ENCODE peak calls at places on chromosomes 12 and 14, in four cellular contexts. One of them, this sample, is unnamed.

GRCh38 chr14:20455355-20456300 is 602 bp downstream of the APEX1 start:
- DNase-seq in stimulated activated CD8-positive, alpha-beta memory T cell treated with anti-CD3 and anti-CD28 coated beads, Interleukin-7, amount 100 ng/mL, for 1 hour: no peak
- DNase-seq in HEK293T: peak; percentile 49
- DNase-seq in cardiac muscle cell: peak; percentile 82
- DNase-seq in this sample: peak; percentile 67

GRCh38 chr12:52721838-52722470 is 18.6 kb upstream of the KRT77 start:
- DNase-seq in stimulated activated CD8-positive, alpha-beta memory T cell treated with anti-CD3 and anti-CD28 coated beads, Interleukin-7, amount 100 ng/mL, for 1 hour: no peak
- DNase-seq in HEK293T: no peak
- DNase-seq in cardiac muscle cell: no peak
- DNase-seq in this sample: no peak

GRCh38 chr12:2860170-2860569 is 3.3 kb upstream of the TEX52 start:
- DNase-seq in stimulated activated CD8-positive, alpha-beta memory T cell treated with anti-CD3 and anti-CD28 coated beads, Interleukin-7, amount 100 ng/mL, for 1 hour: no peak
- DNase-seq in HEK293T: no peak
- DNase-seq in cardiac muscle cell: no peak
- DNase-seq in this sample: no peak

GRCh38 chr14:89317051-89317691 is 99.9 kb downstream of the FOXN3 start:
- DNase-seq in stimulated activated CD8-positive, alpha-beta memory T cell treated with anti-CD3 and anti-CD28 coated beads, Interleukin-7, amount 100 ng/mL, for 1 hour: no peak
- DNase-seq in HEK293T: no peak
- DNase-seq in cardiac muscle cell: no peak
- DNase-seq in this sample: no peak

GRCh38 chr14:90785474-90785873 is 30.8 kb downstream of the TTC7B start:
- DNase-seq in stimulated activated CD8-positive, alpha-beta memory T cell treated with anti-CD3 and anti-CD28 coated beads, Interleukin-7, amount 100 ng/mL, for 1 hour: no peak
- DNase-seq in HEK293T: peak; percentile 28
- DNase-seq in cardiac muscle cell: no peak
- DNase-seq in this sample: no peak

GRCh38 chr14:104331871-104332605 is 193.7 kb downstream of the KIF26A start:
- DNase-seq in stimulated activated CD8-positive, alpha-beta memory T cell treated with anti-CD3 and anti-CD28 coated beads, Interleukin-7, amount 100 ng/mL, for 1 hour: no peak
- DNase-seq in HEK293T: no peak
- DNase-seq in cardiac muscle cell: no peak
- DNase-seq in this sample: no peak

GRCh38 chr14:90721619-90722305 is 94.5 kb downstream of the TTC7B start:
- DNase-seq in stimulated activated CD8-positive, alpha-beta memory T cell treated with anti-CD3 and anti-CD28 coated beads, Interleukin-7, amount 100 ng/mL, for 1 hour: no peak
- DNase-seq in HEK293T: no peak
- DNase-seq in cardiac muscle cell: no peak
- DNase-seq in this sample: no peak

GRCh38 chr14:99628832-99629618 is 15.9 kb upstream of the HHIPL1 start:
- DNase-seq in stimulated activated CD8-positive, alpha-beta memory T cell treated with anti-CD3 and anti-CD28 coated beads, Interleukin-7, amount 100 ng/mL, for 1 hour: peak; percentile 27
- DNase-seq in HEK293T: peak; percentile 91
- DNase-seq in cardiac muscle cell: peak; percentile 83
- DNase-seq in this sample: peak; percentile 66

GRCh38 chr12:3090238-3091029 is 13.3 kb downstream of the TSPAN9 start:
- DNase-seq in stimulated activated CD8-positive, alpha-beta memory T cell treated with anti-CD3 and anti-CD28 coated beads, Interleukin-7, amount 100 ng/mL, for 1 hour: no peak
- DNase-seq in HEK293T: no peak
- DNase-seq in cardiac muscle cell: no peak
- DNase-seq in this sample: no peak

GRCh38 chr12:57845478-57846284 is 848 bp downstream of the CTDSP2 start:
- DNase-seq in stimulated activated CD8-positive, alpha-beta memory T cell treated with anti-CD3 and anti-CD28 coated beads, Interleukin-7, amount 100 ng/mL, for 1 hour: no peak
- DNase-seq in HEK293T: peak; percentile 53
- DNase-seq in cardiac muscle cell: peak; percentile 88
- DNase-seq in this sample: no peak

GRCh38 chr12:56979628-56980027 is 22.2 kb upstream of the RDH16 start:
- DNase-seq in stimulated activated CD8-positive, alpha-beta memory T cell treated with anti-CD3 and anti-CD28 coated beads, Interleukin-7, amount 100 ng/mL, for 1 hour: no peak
- DNase-seq in HEK293T: no peak
- DNase-seq in cardiac muscle cell: no peak
- DNase-seq in this sample: no peak

GRCh38 chr12:115450017-115450416 is 766.0 kb upstream of the TBX3 start:
- DNase-seq in stimulated activated CD8-positive, alpha-beta memory T cell treated with anti-CD3 and anti-CD28 coated beads, Interleukin-7, amount 100 ng/mL, for 1 hour: no peak
- DNase-seq in HEK293T: no peak
- DNase-seq in cardiac muscle cell: no peak
- DNase-seq in this sample: no peak

GRCh38 chr12:92551853-92552397 is 150.9 kb upstream of the PLEKHG7 start:
- DNase-seq in stimulated activated CD8-positive, alpha-beta memory T cell treated with anti-CD3 and anti-CD28 coated beads, Interleukin-7, amount 100 ng/mL, for 1 hour: no peak
- DNase-seq in HEK293T: no peak
- DNase-seq in cardiac muscle cell: peak; percentile 13
- DNase-seq in this sample: no peak

GRCh38 chr14:34018564-34019244 is 67.8 kb upstream of the EGLN3 start:
- DNase-seq in stimulated activated CD8-positive, alpha-beta memory T cell treated with anti-CD3 and anti-CD28 coated beads, Interleukin-7, amount 100 ng/mL, for 1 hour: no peak
- DNase-seq in HEK293T: no peak
- DNase-seq in cardiac muscle cell: no peak
- DNase-seq in this sample: no peak

GRCh38 chr12:105369014-105369413 is 38.5 kb downstream of the C12orf75 start:
- DNase-seq in stimulated activated CD8-positive, alpha-beta memory T cell treated with anti-CD3 and anti-CD28 coated beads, Interleukin-7, amount 100 ng/mL, for 1 hour: no peak
- DNase-seq in HEK293T: no peak
- DNase-seq in cardiac muscle cell: no peak
- DNase-seq in this sample: peak; percentile 62

GRCh38 chr14:66530526-66530925 is 22.6 kb downstream of the GPHN start:
- DNase-seq in stimulated activated CD8-positive, alpha-beta memory T cell treated with anti-CD3 and anti-CD28 coated beads, Interleukin-7, amount 100 ng/mL, for 1 hour: no peak
- DNase-seq in HEK293T: no peak
- DNase-seq in cardiac muscle cell: no peak
- DNase-seq in this sample: no peak

GRCh38 chr12:9615420-9616135 is 7.9 kb upstream of the KLRB1 start:
- DNase-seq in stimulated activated CD8-positive, alpha-beta memory T cell treated with anti-CD3 and anti-CD28 coated beads, Interleukin-7, amount 100 ng/mL, for 1 hour: no peak
- DNase-seq in HEK293T: no peak
- DNase-seq in cardiac muscle cell: no peak
- DNase-seq in this sample: no peak

GRCh38 chr12:106759526-106760183 is 14.8 kb upstream of the RIC8B start:
- DNase-seq in stimulated activated CD8-positive, alpha-beta memory T cell treated with anti-CD3 and anti-CD28 coated beads, Interleukin-7, amount 100 ng/mL, for 1 hour: no peak
- DNase-seq in HEK293T: no peak
- DNase-seq in cardiac muscle cell: no peak
- DNase-seq in this sample: no peak

GRCh38 chr14:67971627-67972625 is 152.3 kb downstream of the RAD51B start:
- DNase-seq in stimulated activated CD8-positive, alpha-beta memory T cell treated with anti-CD3 and anti-CD28 coated beads, Interleukin-7, amount 100 ng/mL, for 1 hour: no peak
- DNase-seq in HEK293T: no peak
- DNase-seq in cardiac muscle cell: no peak
- DNase-seq in this sample: peak; percentile 46

GRCh38 chr12:79252358-79253075 is 387.9 kb downstream of the SYT1 start:
- DNase-seq in stimulated activated CD8-positive, alpha-beta memory T cell treated with anti-CD3 and anti-CD28 coated beads, Interleukin-7, amount 100 ng/mL, for 1 hour: no peak
- DNase-seq in HEK293T: no peak
- DNase-seq in cardiac muscle cell: no peak
- DNase-seq in this sample: no peak

GRCh38 chr14:57403521-57403864 is 13.1 kb downstream of the NAA30 start:
- DNase-seq in stimulated activated CD8-positive, alpha-beta memory T cell treated with anti-CD3 and anti-CD28 coated beads, Interleukin-7, amount 100 ng/mL, for 1 hour: no peak
- DNase-seq in HEK293T: no peak
- DNase-seq in cardiac muscle cell: no peak
- DNase-seq in this sample: no peak

GRCh38 chr12:100830003-100830795 is 35.6 kb downstream of the ANO4 start:
- DNase-seq in stimulated activated CD8-positive, alpha-beta memory T cell treated with anti-CD3 and anti-CD28 coated beads, Interleukin-7, amount 100 ng/mL, for 1 hour: no peak
- DNase-seq in HEK293T: no peak
- DNase-seq in cardiac muscle cell: no peak
- DNase-seq in this sample: no peak

GRCh38 chr14:92041203-92041602 is 1.3 kb upstream of the TRIP11 start:
- DNase-seq in stimulated activated CD8-positive, alpha-beta memory T cell treated with anti-CD3 and anti-CD28 coated beads, Interleukin-7, amount 100 ng/mL, for 1 hour: no peak
- DNase-seq in HEK293T: no peak
- DNase-seq in cardiac muscle cell: no peak
- DNase-seq in this sample: no peak

GRCh38 chr14:33210304-33210703 is 271.6 kb downstream of the NPAS3 start:
- DNase-seq in stimulated activated CD8-positive, alpha-beta memory T cell treated with anti-CD3 and anti-CD28 coated beads, Interleukin-7, amount 100 ng/mL, for 1 hour: no peak
- DNase-seq in HEK293T: peak; percentile 17
- DNase-seq in cardiac muscle cell: peak; percentile 75
- DNase-seq in this sample: no peak

GRCh38 chr12:130337476-130338303 is at the start of gene PIWIL1:
- DNase-seq in stimulated activated CD8-positive, alpha-beta memory T cell treated with anti-CD3 and anti-CD28 coated beads, Interleukin-7, amount 100 ng/mL, for 1 hour: no peak
- DNase-seq in HEK293T: no peak
- DNase-seq in cardiac muscle cell: no peak
- DNase-seq in this sample: no peak

GRCh38 chr12:92412931-92413685 is 267.5 kb upstream of the BTG1 start:
- DNase-seq in stimulated activated CD8-positive, alpha-beta memory T cell treated with anti-CD3 and anti-CD28 coated beads, Interleukin-7, amount 100 ng/mL, for 1 hour: no peak
- DNase-seq in HEK293T: no peak
- DNase-seq in cardiac muscle cell: no peak
- DNase-seq in this sample: no peak

GRCh38 chr12:13278249-13278787 is 81.8 kb downstream of the EMP1 start:
- DNase-seq in stimulated activated CD8-positive, alpha-beta memory T cell treated with anti-CD3 and anti-CD28 coated beads, Interleukin-7, amount 100 ng/mL, for 1 hour: peak; percentile 32
- DNase-seq in HEK293T: peak; percentile 89
- DNase-seq in cardiac muscle cell: peak; percentile 87
- DNase-seq in this sample: peak; percentile 36

GRCh38 chr12:33514893-33515292 is 75.3 kb upstream of the SYT10 start:
- DNase-seq in stimulated activated CD8-positive, alpha-beta memory T cell treated with anti-CD3 and anti-CD28 coated beads, Interleukin-7, amount 100 ng/mL, for 1 hour: no peak
- DNase-seq in HEK293T: no peak
- DNase-seq in cardiac muscle cell: no peak
- DNase-seq in this sample: no peak

GRCh38 chr12:32535260-32535999 is 136.1 kb downstream of the FGD4 start:
- DNase-seq in stimulated activated CD8-positive, alpha-beta memory T cell treated with anti-CD3 and anti-CD28 coated beads, Interleukin-7, amount 100 ng/mL, for 1 hour: no peak
- DNase-seq in HEK293T: peak; percentile 51
- DNase-seq in cardiac muscle cell: peak; percentile 87
- DNase-seq in this sample: peak; percentile 19

GRCh38 chr14:56962431-56962830 is 152.2 kb upstream of the OTX2 start:
- DNase-seq in stimulated activated CD8-positive, alpha-beta memory T cell treated with anti-CD3 and anti-CD28 coated beads, Interleukin-7, amount 100 ng/mL, for 1 hour: no peak
- DNase-seq in HEK293T: no peak
- DNase-seq in cardiac muscle cell: no peak
- DNase-seq in this sample: no peak

GRCh38 chr12:128727461-128727860 is 96.3 kb downstream of the SLC15A4 start:
- DNase-seq in stimulated activated CD8-positive, alpha-beta memory T cell treated with anti-CD3 and anti-CD28 coated beads, Interleukin-7, amount 100 ng/mL, for 1 hour: no peak
- DNase-seq in HEK293T: no peak
- DNase-seq in cardiac muscle cell: no peak
- DNase-seq in this sample: no peak

GRCh38 chr14:91377700-91378652 is 39.6 kb downstream of the CCDC88C start:
- DNase-seq in stimulated activated CD8-positive, alpha-beta memory T cell treated with anti-CD3 and anti-CD28 coated beads, Interleukin-7, amount 100 ng/mL, for 1 hour: no peak
- DNase-seq in HEK293T: no peak
- DNase-seq in cardiac muscle cell: no peak
- DNase-seq in this sample: no peak

This sample was measured in NCI-H460.